ENCODE peak calls at places on chromosomes 5 and 9, in six cellular contexts. I, Y, O, S, V and B are unnamed samples.

GRCh38 chr9:89037891-89038290 is 46.6 kb downstream of the S1PR3 start:
- DNase-seq in I (no peak), Y (no peak), O (no peak), S (no peak), V (no peak), B (no peak)

GRCh38 chr5:176513788-176514187 is 23.4 kb downstream of the RNF44 start:
- DNase-seq in I (no peak), Y (no peak), O (no peak), S (no peak), V (no peak), B (no peak)

GRCh38 chr5:109656829-109657228 is 32.9 kb upstream of the MAN2A1 start:
- DNase-seq in I (no peak), Y (no peak), O (no peak), S (peak), V (peak), B (peak)

GRCh38 chr5:140038373-140038957 is 4.6 kb downstream of the NRG2 start:
- DNase-seq in I (no peak), Y (no peak), O (no peak), S (peak), V (no peak), B (no peak)

GRCh38 chr5:94153736-94154450 is 412.5 kb upstream of the POU5F2 start:
- DNase-seq in I (no peak), Y (no peak), O (no peak), S (no peak), V (no peak), B (no peak)

GRCh38 chr9:113220467-113221002 is 542 bp downstream of the FKBP15 start:
- DNase-seq in I (no peak), Y (no peak), O (no peak), S (no peak), V (peak), B (no peak)

GRCh38 chr5:178496219-178496618 is 94.0 kb downstream of the COL23A1 start:
- DNase-seq in I (no peak), Y (no peak), O (no peak), S (no peak), V (no peak), B (no peak)

GRCh38 chr9:6984941-6985578 is 227.3 kb downstream of the KDM4C start:
- DNase-seq in I (no peak), Y (no peak), O (no peak), S (no peak), V (no peak), B (no peak)

GRCh38 chr9:87836951-87837715 is 45.5 kb upstream of the SPATA31E1 start:
- DNase-seq in I (no peak), Y (no peak), O (no peak), S (no peak), V (no peak), B (no peak)

GRCh38 chr9:113574381-113575262 is 111.1 kb downstream of the RGS3 start:
- DNase-seq in I (no peak), Y (no peak), O (no peak), S (peak), V (no peak), B (no peak)

GRCh38 chr5:178298283-178298807 is 65.7 kb upstream of the PHYKPL start:
- DNase-seq in I (no peak), Y (no peak), O (no peak), S (no peak), V (no peak), B (no peak)

GRCh38 chr5:176388003-176388340 is 426 bp downstream of the NOP16 start:
- DNase-seq in I (no peak), Y (no peak), O (no peak), S (peak), V (peak), B (no peak)

GRCh38 chr9:99345451-99345850 is 123.4 kb downstream of the SEC61B start:
- DNase-seq in I (no peak), Y (no peak), O (no peak), S (no peak), V (no peak), B (no peak)

GRCh38 chr5:113510836-113511451 is 2.5 kb upstream of the YTHDC2 start:
- DNase-seq in I (no peak), Y (peak), O (no peak), S (peak), V (no peak), B (no peak)

GRCh38 chr5:34001231-34001935 is 6.5 kb downstream of the AMACR start:
- DNase-seq in I (no peak), Y (peak), O (no peak), S (no peak), V (no peak), B (no peak)

GRCh38 chr9:92650839-92651621 is 18.9 kb downstream of the IPPK start:
- DNase-seq in I (no peak), Y (no peak), O (no peak), S (no peak), V (no peak), B (no peak)

GRCh38 chr5:16924201-16924600 is 11.9 kb downstream of the MYO10 start:
- DNase-seq in I (no peak), Y (no peak), O (no peak), S (no peak), V (no peak), B (no peak)

GRCh38 chr5:173091981-173092380 is 35.8 kb downstream of the CREBRF start:
- DNase-seq in I (no peak), Y (no peak), O (no peak), S (no peak), V (no peak), B (no peak)

GRCh38 chr5:74517700-74518099 is 122.8 kb downstream of the ENC1 start:
- DNase-seq in I (no peak), Y (no peak), O (no peak), S (peak), V (no peak), B (no peak)

GRCh38 chr5:123297866-123298265 is 125.3 kb downstream of the CEP120 start:
- DNase-seq in I (no peak), Y (no peak), O (no peak), S (no peak), V (no peak), B (no peak)

GRCh38 chr5:161507591-161507990 is 38.9 kb downstream of the GABRB2 start:
- DNase-seq in I (no peak), Y (no peak), O (no peak), S (no peak), V (no peak), B (no peak)

GRCh38 chr9:9820411-9820810 is 792.4 kb downstream of the PTPRD start:
- DNase-seq in I (no peak), Y (no peak), O (no peak), S (no peak), V (no peak), B (no peak)